ENCODE peak calls at places on chromosomes 5 and 9, in seven cellular contexts. One of them, this sample, is unnamed.

GRCh38 chr9:131272212-131272611 is 4.1 kb downstream of the FAM78A start:
- DNase-seq in keratinocyte: no peak
- DNase-seq in Panc1: no peak
- DNase-seq in A549: no peak
- DNase-seq in CD8-positive, alpha-beta T cell: no peak
- DNase-seq in left ventricle myocardium inferior: no peak
- DNase-seq in heart left ventricle: no peak
- DNase-seq in this sample: no peak

GRCh38 chr9:83675466-83675865 is 32.3 kb downstream of the UBQLN1 start:
- DNase-seq in left ventricle myocardium inferior: no peak
- DNase-seq in A549: no peak
- DNase-seq in heart left ventricle: no peak
- DNase-seq in Panc1: no peak
- DNase-seq in CD8-positive, alpha-beta T cell: no peak
- DNase-seq in keratinocyte: no peak
- DNase-seq in this sample: no peak

GRCh38 chr5:80192507-80193241 is 63.2 kb downstream of the SERINC5 start:
- DNase-seq in left ventricle myocardium inferior: no peak
- DNase-seq in CD8-positive, alpha-beta T cell: no peak
- DNase-seq in Panc1: no peak
- DNase-seq in heart left ventricle: no peak
- DNase-seq in A549: no peak
- DNase-seq in keratinocyte: no peak
- DNase-seq in this sample: no peak

GRCh38 chr5:154722097-154722496 is 33.1 kb upstream of the LARP1 start:
- DNase-seq in A549: no peak
- DNase-seq in left ventricle myocardium inferior: no peak
- DNase-seq in keratinocyte: no peak
- DNase-seq in CD8-positive, alpha-beta T cell: no peak
- DNase-seq in Panc1: no peak
- DNase-seq in heart left ventricle: no peak
- DNase-seq in this sample: no peak

GRCh38 chr5:9653811-9654210 is 23.7 kb upstream of the TAS2R1 start:
- DNase-seq in CD8-positive, alpha-beta T cell: no peak
- DNase-seq in heart left ventricle: peak
- DNase-seq in A549: no peak
- DNase-seq in keratinocyte: no peak
- DNase-seq in left ventricle myocardium inferior: peak
- DNase-seq in Panc1: no peak
- DNase-seq in this sample: peak

GRCh38 chr9:4145482-4145881 is 154.4 kb downstream of the GLIS3 start:
- DNase-seq in left ventricle myocardium inferior: no peak
- DNase-seq in keratinocyte: no peak
- DNase-seq in heart left ventricle: no peak
- DNase-seq in CD8-positive, alpha-beta T cell: no peak
- DNase-seq in A549: no peak
- DNase-seq in Panc1: no peak
- DNase-seq in this sample: no peak

GRCh38 chr5:150809363-150809762 is 30.8 kb downstream of the SMIM3 start:
- DNase-seq in Panc1: no peak
- DNase-seq in heart left ventricle: no peak
- DNase-seq in CD8-positive, alpha-beta T cell: no peak
- DNase-seq in keratinocyte: no peak
- DNase-seq in A549: no peak
- DNase-seq in left ventricle myocardium inferior: no peak
- DNase-seq in this sample: no peak

GRCh38 chr5:172114875-172115422 is 73.1 kb downstream of the STK10 start:
- DNase-seq in Panc1: no peak
- DNase-seq in heart left ventricle: peak
- DNase-seq in keratinocyte: no peak
- DNase-seq in CD8-positive, alpha-beta T cell: peak
- DNase-seq in A549: no peak
- DNase-seq in left ventricle myocardium inferior: peak
- DNase-seq in this sample: no peak

GRCh38 chr9:93947409-93948070 is 7.6 kb downstream of the BARX1 start:
- DNase-seq in heart left ventricle: peak
- DNase-seq in A549: no peak
- DNase-seq in Panc1: no peak
- DNase-seq in keratinocyte: no peak
- DNase-seq in left ventricle myocardium inferior: no peak
- DNase-seq in CD8-positive, alpha-beta T cell: no peak
- DNase-seq in this sample: no peak

GRCh38 chr9:100324594-100325200 is 28.0 kb downstream of the TEX10 start:
- DNase-seq in A549: peak
- DNase-seq in CD8-positive, alpha-beta T cell: no peak
- DNase-seq in keratinocyte: peak
- DNase-seq in heart left ventricle: no peak
- DNase-seq in Panc1: no peak
- DNase-seq in left ventricle myocardium inferior: no peak
- DNase-seq in this sample: no peak

GRCh38 chr9:135501261-135502167 is 1.0 kb downstream of the MRPS2 start:
- DNase-seq in heart left ventricle: peak
- DNase-seq in keratinocyte: no peak
- DNase-seq in CD8-positive, alpha-beta T cell: no peak
- DNase-seq in A549: peak
- DNase-seq in left ventricle myocardium inferior: no peak
- DNase-seq in Panc1: no peak
- DNase-seq in this sample: no peak

GRCh38 chr9:87116492-87116891 is 169.2 kb upstream of the GAS1 start:
- DNase-seq in heart left ventricle: no peak
- DNase-seq in keratinocyte: no peak
- DNase-seq in CD8-positive, alpha-beta T cell: no peak
- DNase-seq in left ventricle myocardium inferior: peak
- DNase-seq in Panc1: no peak
- DNase-seq in A549: no peak
- DNase-seq in this sample: no peak

GRCh38 chr9:127525426-127526188 is 74.3 kb downstream of the LRSAM1 start:
- DNase-seq in Panc1: no peak
- DNase-seq in keratinocyte: no peak
- DNase-seq in A549: no peak
- DNase-seq in left ventricle myocardium inferior: no peak
- DNase-seq in heart left ventricle: peak
- DNase-seq in CD8-positive, alpha-beta T cell: no peak
- DNase-seq in this sample: no peak

GRCh38 chr9:34651286-34651685 is 699 bp upstream of the IL11RA start:
- DNase-seq in Panc1: no peak
- DNase-seq in CD8-positive, alpha-beta T cell: no peak
- DNase-seq in A549: no peak
- DNase-seq in left ventricle myocardium inferior: no peak
- DNase-seq in keratinocyte: no peak
- DNase-seq in heart left ventricle: no peak
- DNase-seq in this sample: peak

GRCh38 chr5:126433708-126434107 is 10.5 kb downstream of the GRAMD2B start:
- DNase-seq in heart left ventricle: no peak
- DNase-seq in keratinocyte: no peak
- DNase-seq in CD8-positive, alpha-beta T cell: no peak
- DNase-seq in left ventricle myocardium inferior: no peak
- DNase-seq in Panc1: no peak
- DNase-seq in A549: no peak
- DNase-seq in this sample: peak

GRCh38 chr9:17349816-17350215 is 215.0 kb downstream of the CNTLN start:
- DNase-seq in heart left ventricle: no peak
- DNase-seq in A549: no peak
- DNase-seq in left ventricle myocardium inferior: no peak
- DNase-seq in CD8-positive, alpha-beta T cell: no peak
- DNase-seq in keratinocyte: no peak
- DNase-seq in Panc1: no peak
- DNase-seq in this sample: no peak

GRCh38 chr9:8456327-8456726 is 656.7 kb upstream of the DMAC1 start:
- DNase-seq in keratinocyte: no peak
- DNase-seq in heart left ventricle: no peak
- DNase-seq in Panc1: no peak
- DNase-seq in CD8-positive, alpha-beta T cell: no peak
- DNase-seq in left ventricle myocardium inferior: no peak
- DNase-seq in A549: no peak
- DNase-seq in this sample: no peak

GRCh38 chr5:55816342-55816741 is 34.8 kb upstream of the IL31RA start:
- DNase-seq in CD8-positive, alpha-beta T cell: no peak
- DNase-seq in left ventricle myocardium inferior: no peak
- DNase-seq in A549: peak
- DNase-seq in heart left ventricle: no peak
- DNase-seq in Panc1: no peak
- DNase-seq in keratinocyte: peak
- DNase-seq in this sample: peak

GRCh38 chr9:122816163-122816867 is 12.1 kb downstream of the PDCL start:
- DNase-seq in A549: no peak
- DNase-seq in keratinocyte: no peak
- DNase-seq in left ventricle myocardium inferior: peak
- DNase-seq in Panc1: no peak
- DNase-seq in heart left ventricle: no peak
- DNase-seq in CD8-positive, alpha-beta T cell: peak
- DNase-seq in this sample: no peak

GRCh38 chr5:61275841-61276240 is 56.2 kb upstream of the ZSWIM6 start:
- DNase-seq in keratinocyte: peak
- DNase-seq in Panc1: no peak
- DNase-seq in left ventricle myocardium inferior: peak
- DNase-seq in CD8-positive, alpha-beta T cell: no peak
- DNase-seq in heart left ventricle: peak
- DNase-seq in A549: no peak
- DNase-seq in this sample: peak

GRCh38 chr5:34487202-34487879 is 168.8 kb upstream of the RAI14 start:
- DNase-seq in CD8-positive, alpha-beta T cell: no peak
- DNase-seq in left ventricle myocardium inferior: no peak
- DNase-seq in A549: no peak
- DNase-seq in heart left ventricle: no peak
- DNase-seq in Panc1: peak
- DNase-seq in keratinocyte: no peak
- DNase-seq in this sample: peak

GRCh38 chr5:94028001-94028400 is 286.6 kb upstream of the POU5F2 start:
- DNase-seq in Panc1: no peak
- DNase-seq in A549: no peak
- DNase-seq in keratinocyte: no peak
- DNase-seq in heart left ventricle: no peak
- DNase-seq in left ventricle myocardium inferior: no peak
- DNase-seq in CD8-positive, alpha-beta T cell: no peak
- DNase-seq in this sample: no peak

DNA sequence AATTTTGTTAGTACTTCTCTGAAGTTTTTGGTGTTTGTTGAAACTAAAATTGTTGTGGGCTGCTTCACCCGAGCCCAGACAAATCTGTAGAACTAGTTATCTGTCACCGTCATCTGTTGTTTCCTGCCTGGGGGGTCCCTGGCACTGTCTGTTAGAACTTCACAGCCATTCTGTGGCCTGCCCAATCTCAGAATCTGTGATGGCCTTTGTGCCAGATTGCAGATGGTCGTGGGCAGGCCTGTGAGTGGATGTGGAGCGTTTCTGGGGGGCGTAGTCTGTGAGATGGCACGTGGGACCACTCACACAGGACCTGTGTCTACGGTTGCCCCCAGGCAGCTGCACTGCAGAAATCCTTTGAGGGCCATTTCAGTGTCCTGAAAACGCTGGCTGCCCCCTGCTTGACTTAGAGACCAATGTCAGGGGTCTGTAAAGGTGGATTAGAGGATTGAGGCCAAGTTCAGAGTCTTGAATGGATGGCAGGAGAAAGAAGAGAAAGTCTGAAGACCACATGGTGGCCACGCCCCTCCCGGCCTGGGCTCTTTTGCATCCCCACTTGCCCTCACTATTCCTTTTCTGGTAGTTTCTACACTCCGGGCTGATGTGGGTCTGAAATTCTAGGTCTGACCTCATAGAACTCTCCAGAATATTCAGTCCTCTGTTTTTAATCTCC is 38.3 kb downstream of the TRIO start:
- DNase-seq in CD8-positive, alpha-beta T cell: no peak
- DNase-seq in heart left ventricle: no peak
- DNase-seq in A549: no peak
- DNase-seq in Panc1: no peak
- DNase-seq in left ventricle myocardium inferior: no peak
- DNase-seq in keratinocyte: no peak
- DNase-seq in this sample: no peak
- H3K27ac ChIP-seq in CD8-positive, alpha-beta T cell: no peak
- H3K27ac ChIP-seq in heart left ventricle: no peak
- H3K27ac ChIP-seq in A549: peak
- H3K27ac ChIP-seq in Panc1: peak
- H3K27ac ChIP-seq in left ventricle myocardium inferior: peak
- H3K27ac ChIP-seq in keratinocyte: peak
- H3K27ac ChIP-seq in this sample: peak

GRCh38 chr5:177442066-177442836 is 4.4 kb upstream of the PRR7 start:
- DNase-seq in heart left ventricle: no peak
- DNase-seq in left ventricle myocardium inferior: no peak
- DNase-seq in A549: no peak
- DNase-seq in CD8-positive, alpha-beta T cell: no peak
- DNase-seq in keratinocyte: no peak
- DNase-seq in Panc1: no peak
- DNase-seq in this sample: no peak

GRCh38 chr5:177443144-177443983 is 3.2 kb upstream of the PRR7 start:
- DNase-seq in A549: no peak
- DNase-seq in left ventricle myocardium inferior: no peak
- DNase-seq in keratinocyte: no peak
- DNase-seq in CD8-positive, alpha-beta T cell: no peak
- DNase-seq in heart left ventricle: no peak
- DNase-seq in Panc1: no peak
- DNase-seq in this sample: no peak

GRCh38 chr5:177440211-177440989 is 6.2 kb upstream of the PRR7 start:
- DNase-seq in CD8-positive, alpha-beta T cell: no peak
- DNase-seq in keratinocyte: no peak
- DNase-seq in heart left ventricle: no peak
- DNase-seq in Panc1: no peak
- DNase-seq in A549: no peak
- DNase-seq in left ventricle myocardium inferior: no peak
- DNase-seq in this sample: no peak

GRCh38 chr5:177439518-177440053 is 7.0 kb upstream of the PRR7 start:
- DNase-seq in heart left ventricle: no peak
- DNase-seq in left ventricle myocardium inferior: no peak
- DNase-seq in keratinocyte: no peak
- DNase-seq in CD8-positive, alpha-beta T cell: no peak
- DNase-seq in A549: no peak
- DNase-seq in Panc1: no peak
- DNase-seq in this sample: no peak

GRCh38 chr5:177440990-177441780 is 5.4 kb upstream of the PRR7 start:
- DNase-seq in left ventricle myocardium inferior: no peak
- DNase-seq in Panc1: no peak
- DNase-seq in A549: no peak
- DNase-seq in CD8-positive, alpha-beta T cell: no peak
- DNase-seq in keratinocyte: no peak
- DNase-seq in heart left ventricle: no peak
- DNase-seq in this sample: no peak
- H3K27ac ChIP-seq in left ventricle myocardium inferior: no peak
- H3K27ac ChIP-seq in Panc1: no peak
- H3K27ac ChIP-seq in A549: no peak
- H3K27ac ChIP-seq in CD8-positive, alpha-beta T cell: peak
- H3K27ac ChIP-seq in keratinocyte: no peak
- H3K27ac ChIP-seq in heart left ventricle: no peak
- H3K27ac ChIP-seq in this sample: no peak

GRCh38 chr9:35651964-35652828 is 1.5 kb upstream of the SIT1 start:
- DNase-seq in left ventricle myocardium inferior: no peak
- DNase-seq in Panc1: no peak
- DNase-seq in heart left ventricle: no peak
- DNase-seq in A549: no peak
- DNase-seq in keratinocyte: no peak
- DNase-seq in CD8-positive, alpha-beta T cell: no peak
- DNase-seq in this sample: peak
- H3K27ac ChIP-seq in left ventricle myocardium inferior: no peak
- H3K27ac ChIP-seq in Panc1: no peak
- H3K27ac ChIP-seq in heart left ventricle: no peak
- H3K27ac ChIP-seq in A549: peak
- H3K27ac ChIP-seq in keratinocyte: no peak
- H3K27ac ChIP-seq in CD8-positive, alpha-beta T cell: no peak
- H3K27ac ChIP-seq in this sample: no peak

GRCh38 chr9:97557606-97558095 is 56.2 kb downstream of the TMOD1 start:
- DNase-seq in A549: no peak
- DNase-seq in left ventricle myocardium inferior: peak
- DNase-seq in Panc1: no peak
- DNase-seq in CD8-positive, alpha-beta T cell: no peak
- DNase-seq in keratinocyte: no peak
- DNase-seq in heart left ventricle: peak
- DNase-seq in this sample: no peak
- H3K27ac ChIP-seq in A549: no peak
- H3K27ac ChIP-seq in left ventricle myocardium inferior: peak
- H3K27ac ChIP-seq in Panc1: no peak
- H3K27ac ChIP-seq in CD8-positive, alpha-beta T cell: no peak
- H3K27ac ChIP-seq in keratinocyte: no peak
- H3K27ac ChIP-seq in heart left ventricle: peak
- H3K27ac ChIP-seq in this sample: no peak